ENCODE peak calls at places on chromosomes 3 and 15, in nine cellular contexts. One of them, this sample, is unnamed.

GRCh38 chr15:58403581-58403980 is 28.2 kb upstream of the LIPC start:
- DNase-seq in psoas muscle: no peak
- DNase-seq in upper lobe of right lung: no peak
- DNase-seq in body of pancreas: no peak
- DNase-seq in transverse colon: no peak
- DNase-seq in substantia nigra: no peak
- DNase-seq in OCI-LY7: no peak
- DNase-seq in K562: no peak
- DNase-seq in tibial artery: no peak
- DNase-seq in this sample: no peak

GRCh38 chr15:81779181-81779580 is 266.6 kb downstream of the MEX3B start:
- DNase-seq in psoas muscle: no peak
- DNase-seq in K562: no peak
- DNase-seq in OCI-LY7: no peak
- DNase-seq in transverse colon: no peak
- DNase-seq in substantia nigra: no peak
- DNase-seq in tibial artery: no peak
- DNase-seq in body of pancreas: no peak
- DNase-seq in upper lobe of right lung: no peak
- DNase-seq in this sample: no peak

GRCh38 chr3:30612422-30613134 is 6.2 kb downstream of the TGFBR2 start:
- DNase-seq in upper lobe of right lung: no peak
- DNase-seq in body of pancreas: no peak
- DNase-seq in K562: no peak
- DNase-seq in tibial artery: no peak
- DNase-seq in psoas muscle: no peak
- DNase-seq in OCI-LY7: no peak
- DNase-seq in transverse colon: no peak
- DNase-seq in substantia nigra: no peak
- DNase-seq in this sample: no peak

GRCh38 chr3:134357914-134358811 is 16.1 kb downstream of the AMOTL2 start:
- DNase-seq in upper lobe of right lung: peak
- DNase-seq in substantia nigra: no peak
- DNase-seq in K562: no peak
- DNase-seq in psoas muscle: peak
- DNase-seq in tibial artery: peak
- DNase-seq in transverse colon: no peak
- DNase-seq in body of pancreas: peak
- DNase-seq in OCI-LY7: peak
- DNase-seq in this sample: no peak

GRCh38 chr15:40055576-40056293 is 16.8 kb upstream of the SRP14 start:
- DNase-seq in K562: no peak
- DNase-seq in psoas muscle: peak
- DNase-seq in substantia nigra: no peak
- DNase-seq in tibial artery: peak
- DNase-seq in OCI-LY7: no peak
- DNase-seq in upper lobe of right lung: no peak
- DNase-seq in body of pancreas: peak
- DNase-seq in transverse colon: no peak
- DNase-seq in this sample: no peak

GRCh38 chr15:78105541-78106241 is 13.3 kb downstream of the SH2D7 start:
- DNase-seq in body of pancreas: no peak
- DNase-seq in upper lobe of right lung: peak
- DNase-seq in K562: no peak
- DNase-seq in psoas muscle: no peak
- DNase-seq in tibial artery: no peak
- DNase-seq in substantia nigra: no peak
- DNase-seq in OCI-LY7: no peak
- DNase-seq in transverse colon: peak
- DNase-seq in this sample: no peak

GRCh38 chr15:92899910-92900711 is at the start of gene CHD2:
- DNase-seq in transverse colon: peak
- DNase-seq in K562: peak
- DNase-seq in psoas muscle: peak
- DNase-seq in body of pancreas: peak
- DNase-seq in OCI-LY7: peak
- DNase-seq in tibial artery: peak
- DNase-seq in substantia nigra: no peak
- DNase-seq in upper lobe of right lung: peak
- DNase-seq in this sample: peak

GRCh38 chr15:40471778-40472130 is 970 bp downstream of the CHST14 start:
- DNase-seq in K562: no peak
- DNase-seq in psoas muscle: no peak
- DNase-seq in transverse colon: peak
- DNase-seq in tibial artery: no peak
- DNase-seq in OCI-LY7: peak
- DNase-seq in upper lobe of right lung: peak
- DNase-seq in body of pancreas: peak
- DNase-seq in substantia nigra: no peak
- DNase-seq in this sample: no peak

GRCh38 chr3:125168711-125169410 is 43.7 kb downstream of the SLC12A8 start:
- DNase-seq in upper lobe of right lung: no peak
- DNase-seq in tibial artery: no peak
- DNase-seq in K562: no peak
- DNase-seq in psoas muscle: no peak
- DNase-seq in body of pancreas: no peak
- DNase-seq in substantia nigra: no peak
- DNase-seq in OCI-LY7: no peak
- DNase-seq in transverse colon: no peak
- DNase-seq in this sample: no peak

GRCh38 chr3:71784201-71784913 is 591 bp downstream of the PROK2 start:
- DNase-seq in substantia nigra: no peak
- DNase-seq in OCI-LY7: no peak
- DNase-seq in upper lobe of right lung: no peak
- DNase-seq in psoas muscle: no peak
- DNase-seq in K562: no peak
- DNase-seq in transverse colon: no peak
- DNase-seq in body of pancreas: no peak
- DNase-seq in tibial artery: no peak
- DNase-seq in this sample: no peak

GRCh38 chr15:39216816-39217215 is 364.1 kb upstream of the THBS1 start:
- DNase-seq in body of pancreas: no peak
- DNase-seq in upper lobe of right lung: no peak
- DNase-seq in OCI-LY7: no peak
- DNase-seq in psoas muscle: no peak
- DNase-seq in K562: no peak
- DNase-seq in transverse colon: no peak
- DNase-seq in tibial artery: no peak
- DNase-seq in substantia nigra: no peak
- DNase-seq in this sample: no peak

GRCh38 chr15:48336940-48337339 is 5.7 kb downstream of the DUT start:
- DNase-seq in substantia nigra: no peak
- DNase-seq in transverse colon: no peak
- DNase-seq in tibial artery: no peak
- DNase-seq in psoas muscle: no peak
- DNase-seq in OCI-LY7: peak
- DNase-seq in upper lobe of right lung: no peak
- DNase-seq in body of pancreas: no peak
- DNase-seq in K562: peak
- DNase-seq in this sample: no peak

GRCh38 chr3:85360742-85361387 is 402.1 kb downstream of the CADM2 start:
- DNase-seq in upper lobe of right lung: no peak
- DNase-seq in body of pancreas: peak
- DNase-seq in tibial artery: no peak
- DNase-seq in transverse colon: peak
- DNase-seq in psoas muscle: no peak
- DNase-seq in K562: peak
- DNase-seq in OCI-LY7: peak
- DNase-seq in substantia nigra: no peak
- DNase-seq in this sample: peak

GRCh38 chr15:87850916-87851315 is 405.6 kb downstream of the NTRK3 start:
- DNase-seq in OCI-LY7: no peak
- DNase-seq in substantia nigra: no peak
- DNase-seq in transverse colon: no peak
- DNase-seq in tibial artery: no peak
- DNase-seq in K562: no peak
- DNase-seq in psoas muscle: no peak
- DNase-seq in body of pancreas: no peak
- DNase-seq in upper lobe of right lung: no peak
- DNase-seq in this sample: no peak
- H3K27ac ChIP-seq in OCI-LY7: no peak
- H3K27ac ChIP-seq in substantia nigra: no peak
- H3K27ac ChIP-seq in transverse colon: no peak
- H3K27ac ChIP-seq in tibial artery: no peak
- H3K27ac ChIP-seq in K562: no peak
- H3K27ac ChIP-seq in psoas muscle: no peak
- H3K27ac ChIP-seq in body of pancreas: no peak
- H3K27ac ChIP-seq in upper lobe of right lung: no peak
- H3K27ac ChIP-seq in this sample: no peak

GRCh38 chr3:183584246-183584913 is 28.9 kb upstream of the KLHL6 start:
- DNase-seq in transverse colon: peak
- DNase-seq in upper lobe of right lung: no peak
- DNase-seq in K562: peak
- DNase-seq in body of pancreas: no peak
- DNase-seq in substantia nigra: no peak
- DNase-seq in OCI-LY7: peak
- DNase-seq in tibial artery: no peak
- DNase-seq in psoas muscle: peak
- DNase-seq in this sample: peak

GRCh38 chr3:183581496-183582155 is 26.1 kb upstream of the KLHL6 start:
- DNase-seq in OCI-LY7: peak
- DNase-seq in upper lobe of right lung: no peak
- DNase-seq in body of pancreas: no peak
- DNase-seq in psoas muscle: no peak
- DNase-seq in substantia nigra: no peak
- DNase-seq in transverse colon: no peak
- DNase-seq in K562: no peak
- DNase-seq in tibial artery: no peak
- DNase-seq in this sample: peak

GRCh38 chr3:183584914-183585280 is 29.4 kb upstream of the KLHL6 start:
- DNase-seq in tibial artery: no peak
- DNase-seq in K562: no peak
- DNase-seq in psoas muscle: no peak
- DNase-seq in transverse colon: no peak
- DNase-seq in body of pancreas: no peak
- DNase-seq in upper lobe of right lung: no peak
- DNase-seq in OCI-LY7: no peak
- DNase-seq in substantia nigra: no peak
- DNase-seq in this sample: no peak

GRCh38 chr3:183582161-183582560 is 26.7 kb upstream of the KLHL6 start:
- DNase-seq in transverse colon: no peak
- DNase-seq in substantia nigra: no peak
- DNase-seq in OCI-LY7: no peak
- DNase-seq in K562: no peak
- DNase-seq in psoas muscle: no peak
- DNase-seq in body of pancreas: no peak
- DNase-seq in tibial artery: no peak
- DNase-seq in upper lobe of right lung: no peak
- DNase-seq in this sample: no peak

GRCh38 chr3:183583331-183584245 is 28.1 kb upstream of the KLHL6 start:
- DNase-seq in K562: no peak
- DNase-seq in upper lobe of right lung: no peak
- DNase-seq in psoas muscle: no peak
- DNase-seq in body of pancreas: no peak
- DNase-seq in tibial artery: no peak
- DNase-seq in OCI-LY7: peak
- DNase-seq in transverse colon: no peak
- DNase-seq in substantia nigra: no peak
- DNase-seq in this sample: no peak
- H3K27ac ChIP-seq in K562: no peak
- H3K27ac ChIP-seq in upper lobe of right lung: no peak
- H3K27ac ChIP-seq in psoas muscle: peak
- H3K27ac ChIP-seq in body of pancreas: no peak
- H3K27ac ChIP-seq in tibial artery: no peak
- H3K27ac ChIP-seq in OCI-LY7: peak
- H3K27ac ChIP-seq in transverse colon: peak
- H3K27ac ChIP-seq in substantia nigra: peak
- H3K27ac ChIP-seq in this sample: peak

DNA sequence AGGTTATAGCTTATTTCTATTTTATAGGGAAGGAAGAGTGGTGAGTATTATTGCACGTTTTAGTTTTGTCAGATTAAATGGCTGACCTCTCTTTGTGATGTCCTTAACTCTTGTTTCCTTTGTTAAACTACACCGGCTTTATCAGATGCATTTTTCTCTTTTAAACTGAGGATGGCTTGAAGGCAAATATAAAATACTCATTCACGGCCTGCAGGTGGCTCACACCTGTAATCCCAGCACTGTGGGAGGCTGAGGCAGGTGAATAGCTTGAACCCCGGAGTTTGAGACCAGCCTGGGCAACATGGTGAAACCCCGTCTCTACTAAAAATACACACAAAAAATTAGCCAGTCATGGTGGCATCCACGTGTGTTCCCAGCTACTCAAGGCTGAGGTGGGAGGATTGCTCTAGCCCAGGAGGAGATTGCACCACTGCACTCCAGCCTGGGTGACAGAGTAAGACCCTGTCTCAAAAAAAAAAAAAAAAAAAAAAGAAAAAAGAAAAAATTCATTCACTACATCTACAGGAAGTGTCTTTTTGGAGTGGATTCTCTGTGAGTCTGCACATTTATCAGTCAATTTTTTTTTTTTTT is 34.8 kb upstream of the SACM1L start:
- DNase-seq in body of pancreas: no peak
- DNase-seq in tibial artery: peak
- DNase-seq in K562: no peak
- DNase-seq in upper lobe of right lung: no peak
- DNase-seq in psoas muscle: no peak
- DNase-seq in substantia nigra: no peak
- DNase-seq in OCI-LY7: peak
- DNase-seq in transverse colon: no peak
- DNase-seq in this sample: no peak
- H3K27ac ChIP-seq in body of pancreas: no peak
- H3K27ac ChIP-seq in tibial artery: peak
- H3K27ac ChIP-seq in K562: no peak
- H3K27ac ChIP-seq in upper lobe of right lung: peak
- H3K27ac ChIP-seq in psoas muscle: peak
- H3K27ac ChIP-seq in substantia nigra: no peak
- H3K27ac ChIP-seq in OCI-LY7: no peak
- H3K27ac ChIP-seq in transverse colon: peak
- H3K27ac ChIP-seq in this sample: no peak

DNA sequence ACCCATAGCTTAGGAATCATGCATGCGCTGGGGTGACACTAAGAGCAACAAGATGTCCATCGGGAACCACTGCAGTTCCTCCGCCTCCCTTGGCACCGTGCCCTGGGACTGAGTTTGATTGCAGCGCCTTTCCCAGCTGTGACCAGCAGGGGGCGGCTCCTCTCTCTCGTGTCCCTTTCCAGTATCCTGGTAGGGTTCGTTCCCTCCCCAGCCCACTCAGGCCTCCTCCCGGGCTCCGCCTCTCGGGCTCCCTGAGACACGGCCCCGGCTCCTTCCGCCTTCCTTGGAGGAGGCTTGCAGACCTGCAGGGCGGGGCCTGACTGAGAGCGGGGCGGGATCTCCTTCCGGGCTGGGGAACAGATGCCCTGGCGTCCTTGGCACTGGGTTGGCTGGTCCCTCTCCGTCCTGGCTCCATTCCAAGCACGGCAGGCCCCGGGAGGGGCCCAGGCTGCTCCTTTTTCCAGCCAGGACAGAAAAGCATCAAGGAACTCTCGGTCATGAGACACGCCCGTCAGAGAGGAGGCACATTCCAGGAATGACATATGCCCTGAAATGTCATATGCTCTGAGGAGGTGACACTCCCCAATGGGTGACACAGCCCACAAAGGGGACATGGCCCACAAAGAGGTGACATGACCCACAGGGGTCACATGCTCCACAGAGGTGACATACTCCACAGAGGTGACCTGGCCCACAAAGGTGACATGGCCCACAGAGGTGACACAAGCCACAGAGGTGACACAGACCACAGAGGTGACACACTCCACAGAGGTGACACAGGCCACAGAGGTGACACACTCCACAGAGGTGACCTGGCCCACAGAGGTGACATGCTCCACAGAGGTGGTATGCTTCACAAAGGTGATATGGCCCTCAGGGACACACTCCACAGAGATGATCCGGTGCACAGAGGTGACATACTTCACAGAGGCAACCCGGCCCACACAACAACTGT is 79.0 kb downstream of the ABHD5 start:
- DNase-seq in tibial artery: peak
- DNase-seq in body of pancreas: peak
- DNase-seq in K562: peak
- DNase-seq in substantia nigra: peak
- DNase-seq in transverse colon: peak
- DNase-seq in upper lobe of right lung: peak
- DNase-seq in OCI-LY7: peak
- DNase-seq in psoas muscle: peak
- DNase-seq in this sample: peak
- H3K27ac ChIP-seq in tibial artery: peak
- H3K27ac ChIP-seq in body of pancreas: peak
- H3K27ac ChIP-seq in K562: peak
- H3K27ac ChIP-seq in substantia nigra: peak
- H3K27ac ChIP-seq in transverse colon: peak
- H3K27ac ChIP-seq in upper lobe of right lung: peak
- H3K27ac ChIP-seq in OCI-LY7: no peak
- H3K27ac ChIP-seq in psoas muscle: peak
- H3K27ac ChIP-seq in this sample: peak

This sample was measured in caudate nucleus.